ENCODE peak calls at places on chromosomes 6 and 20, in eight cellular contexts. D is GM13976, H is choroid plexus epithelial cell, C is kidney epithelial cell, Q is LNCaP clone FGC, M is MM.1S, I is gastrocnemius medialis, V is nephron progenitor cell. N is an unnamed sample.

GRCh38 chr6:166412156-166412910 is 29.6 kb upstream of the MPC1 start:
- DNase-seq in M (no peak), H (no peak), C (no peak), I (no peak), D (no peak), Q (no peak), V (no peak), N (no peak)

GRCh38 chr6:155314773-155315515 is 660 bp upstream of the TFB1M start:
- DNase-seq in I (peak; percentile 84), C (peak; percentile 45), M (peak; percentile 68), V (no peak), D (peak; percentile 50), Q (peak; percentile 73), H (peak; percentile 96), N (peak; percentile 38)

GRCh38 chr20:54534101-54534500 is 58.7 kb downstream of the DOK5 start:
- DNase-seq in M (no peak), I (no peak), V (no peak), C (no peak), H (no peak), Q (no peak), D (no peak), N (no peak)

GRCh38 chr6:47188588-47189021 is 121.1 kb downstream of the TNFRSF21 start:
- DNase-seq in M (no peak), V (no peak), I (no peak), D (no peak), H (peak; percentile 81), C (peak; percentile 74), Q (no peak), N (no peak)

GRCh38 chr20:51389543-51389924 is 153.0 kb downstream of the NFATC2 start:
- DNase-seq in H (no peak), I (no peak), Q (no peak), D (no peak), C (no peak), M (no peak), V (no peak), N (no peak)

GRCh38 chr6:106324726-106325335 is 729 bp downstream of the ATG5 start:
- DNase-seq in H (peak; percentile 25), V (no peak), Q (no peak), I (no peak), C (no peak), D (no peak), M (no peak), N (no peak)

GRCh38 chr6:93786474-93787330 is 367.3 kb upstream of the EPHA7 start:
- DNase-seq in C (peak; percentile 41), I (no peak), Q (no peak), H (peak; percentile 78), M (no peak), D (no peak), V (no peak), N (no peak)

GRCh38 chr6:134642217-134642616 is 307.7 kb downstream of the ALDH8A1 start:
- DNase-seq in V (no peak), D (no peak), Q (no peak), H (no peak), I (no peak), C (peak; percentile 56), M (no peak), N (no peak)

GRCh38 chr6:137222376-137222775 is 3.2 kb upstream of the IFNGR1 start:
- DNase-seq in M (no peak), D (no peak), V (no peak), I (no peak), Q (peak; percentile 90), C (no peak), H (peak; percentile 52), N (no peak)

GRCh38 chr20:49567421-49568256 is at the start of gene PTGIS:
- DNase-seq in I (no peak), M (no peak), V (peak; percentile 78), D (no peak), C (no peak), Q (no peak), H (no peak), N (no peak)

GRCh38 chr6:137415127-137415833 is 78.9 kb downstream of the OLIG3 start:
- DNase-seq in I (peak; percentile 23), C (peak; percentile 34), M (peak; percentile 87), H (peak; percentile 83), Q (no peak), D (peak; percentile 56), V (peak; percentile 58), N (peak; percentile 43)

GRCh38 chr6:27547157-27548075 is 74.5 kb upstream of the ZNF184 start:
- DNase-seq in C (no peak), Q (peak; percentile 33), V (peak; percentile 72), D (no peak), M (no peak), I (no peak), H (peak; percentile 77), N (peak; percentile 29)

GRCh38 chr20:51059862-51060261 is 37.0 kb upstream of the KCNG1 start:
- DNase-seq in H (peak; percentile 62), D (no peak), C (no peak), Q (no peak), M (no peak), I (no peak), V (no peak), N (no peak)

GRCh38 chr20:60062431-60063336 is 104.5 kb downstream of the CDH26 start:
- DNase-seq in Q (no peak), H (peak; percentile 29), I (peak; percentile 43), C (no peak), M (no peak), V (no peak), D (no peak), N (no peak)

GRCh38 chr6:1901556-1901955 is 291.8 kb downstream of the FOXC1 start:
- DNase-seq in I (no peak), C (peak; percentile 57), Q (no peak), D (no peak), H (peak; percentile 30), V (no peak), M (no peak), N (no peak)

GRCh38 chr20:50039706-50040431 is 57.1 kb downstream of the SNAI1 start:
- DNase-seq in M (no peak), I (no peak), V (peak; percentile 46), D (no peak), C (no peak), H (no peak), Q (no peak), N (no peak)

GRCh38 chr6:54717849-54718455 is 128.6 kb upstream of the FAM83B start:
- DNase-seq in I (peak; percentile 33), V (peak; percentile 79), C (peak; percentile 14), D (peak; percentile 40), H (peak; percentile 72), Q (no peak), M (peak; percentile 70), N (peak; percentile 13)

GRCh38 chr6:137044366-137045220 is at the start of gene IL20RA:
- DNase-seq in Q (no peak), V (peak; percentile 59), I (no peak), D (peak; percentile 71), C (no peak), H (peak; percentile 16), M (peak; percentile 69), N (peak; percentile 58)

GRCh38 chr6:89818977-89819335 is 638 bp downstream of the MDN1 start:
- DNase-seq in Q (no peak), M (peak; percentile 34), V (no peak), I (no peak), D (no peak), H (peak; percentile 54), C (no peak), N (no peak)

GRCh38 chr6:36245572-36246031 is 24.3 kb upstream of the PNPLA1 start:
- DNase-seq in V (no peak), C (no peak), Q (peak; percentile 82), D (no peak), I (no peak), M (no peak), H (no peak), N (no peak)

GRCh38 chr20:5061209-5061608 is 58.5 kb downstream of the PCNA start:
- DNase-seq in H (no peak), D (no peak), V (no peak), I (no peak), M (no peak), C (peak; percentile 61), Q (no peak), N (no peak)

GRCh38 chr20:13212750-13213149 is 8.3 kb upstream of the ISM1 start:
- DNase-seq in C (no peak), H (no peak), I (no peak), Q (no peak), M (no peak), V (no peak), D (no peak), N (no peak)

DNA sequence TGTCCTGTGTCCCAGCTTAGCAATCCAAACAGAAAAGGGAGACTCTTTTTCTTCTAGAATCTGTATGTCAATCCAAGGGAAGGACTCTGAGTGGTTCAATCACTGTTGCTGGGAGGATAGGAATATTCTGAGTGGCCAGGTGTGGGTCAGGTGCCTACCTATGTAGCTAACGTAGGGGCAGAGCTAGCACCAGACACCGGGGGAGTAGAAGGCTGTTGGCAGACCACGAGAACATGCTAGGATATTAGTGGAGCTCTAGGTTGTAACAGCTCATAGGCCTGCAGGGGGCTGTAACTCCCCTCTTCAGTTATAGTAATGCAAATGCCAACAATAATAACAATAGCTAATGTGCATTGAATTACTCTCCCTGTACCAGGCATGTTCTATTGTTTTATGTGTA is 39.8 kb upstream of the EPB41L1 start:
- DNase-seq in I (no peak), Q (no peak), V (no peak), D (no peak), M (no peak), H (no peak), C (no peak), N (no peak)
- TF ChIP-seq CTCF in I (no peak), Q (no peak), V (no peak), D (no peak), M (no peak), H (no peak), C (no peak), N (no peak)

GRCh38 chr20:61350500-61351250 is 98.6 kb downstream of the CDH4 start:
- DNase-seq in I (no peak), D (no peak), V (peak; percentile 35), C (no peak), H (no peak), Q (no peak), M (no peak), N (no peak)
- TF ChIP-seq CTCF in I (no peak), D (no peak), V (peak; percentile 15), C (peak; percentile 11), H (peak; percentile 19), Q (no peak), M (no peak), N (no peak)

GRCh38 chr20:29079769-29080690 is 2177.4 kb upstream of the DEFB115 start:
- DNase-seq in I (no peak), C (no peak), Q (peak; percentile 92), D (no peak), V (no peak), M (peak; percentile 76), H (peak; percentile 70), N (no peak)
- TF ChIP-seq CTCF in I (no peak), C (no peak), Q (peak; percentile 27), D (no peak), V (no peak), M (no peak), H (peak; percentile 40), N (no peak)

DNA sequence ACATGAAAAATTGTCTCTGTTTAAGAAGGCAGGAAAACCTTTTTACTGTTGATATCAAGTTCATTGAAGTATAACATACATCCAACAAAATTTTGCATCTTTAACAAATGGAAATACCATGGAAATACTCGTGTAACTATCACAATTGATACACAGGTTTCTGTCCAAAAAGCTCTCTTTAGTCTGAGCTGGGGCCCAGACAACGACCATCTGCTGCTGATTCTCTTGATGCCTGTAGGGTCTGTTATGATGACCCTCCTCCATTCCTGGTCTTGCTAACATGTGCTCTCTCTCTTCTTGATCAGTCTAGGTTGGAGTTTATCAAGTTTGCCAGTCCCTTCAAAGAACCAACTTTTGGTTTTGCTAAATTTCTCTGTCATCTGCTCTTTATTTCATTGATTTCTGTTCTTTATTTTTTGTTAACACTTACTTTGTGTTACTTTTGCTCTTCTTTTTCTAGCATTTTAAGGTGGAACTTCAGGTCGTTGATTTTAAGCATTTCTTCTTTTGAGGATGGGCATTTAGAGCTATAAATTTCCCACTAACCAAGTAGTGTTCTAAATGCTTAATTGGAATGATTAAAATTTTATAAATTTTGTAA is 116.8 kb downstream of the PSMB1 start:
- DNase-seq in C (no peak), V (no peak), I (no peak), D (no peak), Q (no peak), H (no peak), M (no peak), N (no peak)
- TF ChIP-seq CTCF in C (no peak), V (no peak), I (no peak), D (no peak), Q (no peak), H (no peak), M (no peak), N (no peak)

N was measured in GM13977.